ENCODE peak calls at places on chromosomes 4 and X, in ten cellular contexts. One of them, this sample, is unnamed.

GRCh38 chr4:152165146-152165545 is 370.7 kb downstream of the FBXW7 start:
- DNase-seq in non-pigmented ciliary epithelial cell: no peak
- DNase-seq in A172: no peak
- DNase-seq in caudate nucleus: no peak
- DNase-seq in COLO829: no peak
- DNase-seq in NCI-H1694: no peak
- DNase-seq in RPMI7951: peak; percentile 28
- DNase-seq in T-helper 2 cell: no peak
- DNase-seq in stimulated activated naive CD4-positive, alpha-beta T cell treated with Interleukin-2 at 50 U/mL for 16 hours: no peak
- DNase-seq in anterior cingulate cortex: no peak
- DNase-seq in this sample: no peak

GRCh38 chr4:2482693-2483092 is 13.8 kb downstream of the RNF4 start:
- DNase-seq in non-pigmented ciliary epithelial cell: no peak
- DNase-seq in A172: no peak
- DNase-seq in caudate nucleus: no peak
- DNase-seq in COLO829: no peak
- DNase-seq in NCI-H1694: no peak
- DNase-seq in RPMI7951: no peak
- DNase-seq in T-helper 2 cell: no peak
- DNase-seq in stimulated activated naive CD4-positive, alpha-beta T cell treated with Interleukin-2 at 50 U/mL for 16 hours: no peak
- DNase-seq in anterior cingulate cortex: peak; percentile 58
- DNase-seq in this sample: no peak

GRCh38 chr4:99927566-99927965 is 18.9 kb downstream of the DNAJB14 start:
- DNase-seq in non-pigmented ciliary epithelial cell: no peak
- DNase-seq in A172: no peak
- DNase-seq in caudate nucleus: no peak
- DNase-seq in COLO829: no peak
- DNase-seq in NCI-H1694: no peak
- DNase-seq in RPMI7951: no peak
- DNase-seq in T-helper 2 cell: no peak
- DNase-seq in stimulated activated naive CD4-positive, alpha-beta T cell treated with Interleukin-2 at 50 U/mL for 16 hours: no peak
- DNase-seq in anterior cingulate cortex: no peak
- DNase-seq in this sample: no peak

GRCh38 chrX:37871626-37872302 is 24.4 kb upstream of the DYNLT3 start:
- DNase-seq in non-pigmented ciliary epithelial cell: peak; percentile 78
- DNase-seq in A172: peak; percentile 88
- DNase-seq in caudate nucleus: no peak
- DNase-seq in COLO829: peak; percentile 60
- DNase-seq in NCI-H1694: no peak
- DNase-seq in RPMI7951: peak; percentile 91
- DNase-seq in T-helper 2 cell: no peak
- DNase-seq in stimulated activated naive CD4-positive, alpha-beta T cell treated with Interleukin-2 at 50 U/mL for 16 hours: no peak
- DNase-seq in anterior cingulate cortex: peak; percentile 1
- DNase-seq in this sample: no peak

GRCh38 chr4:182960228-182960627 is 43.0 kb upstream of the DCTD start:
- DNase-seq in non-pigmented ciliary epithelial cell: no peak
- DNase-seq in A172: no peak
- DNase-seq in caudate nucleus: no peak
- DNase-seq in COLO829: no peak
- DNase-seq in NCI-H1694: no peak
- DNase-seq in RPMI7951: no peak
- DNase-seq in T-helper 2 cell: no peak
- DNase-seq in stimulated activated naive CD4-positive, alpha-beta T cell treated with Interleukin-2 at 50 U/mL for 16 hours: no peak
- DNase-seq in anterior cingulate cortex: no peak
- DNase-seq in this sample: no peak

GRCh38 chr4:38691251-38692008 is 27.4 kb downstream of the KLF3 start:
- DNase-seq in non-pigmented ciliary epithelial cell: peak; percentile 58
- DNase-seq in A172: no peak
- DNase-seq in caudate nucleus: no peak
- DNase-seq in COLO829: no peak
- DNase-seq in NCI-H1694: no peak
- DNase-seq in RPMI7951: no peak
- DNase-seq in T-helper 2 cell: no peak
- DNase-seq in stimulated activated naive CD4-positive, alpha-beta T cell treated with Interleukin-2 at 50 U/mL for 16 hours: no peak
- DNase-seq in anterior cingulate cortex: no peak
- DNase-seq in this sample: no peak

GRCh38 chr4:5033266-5033945 is 14.1 kb upstream of the CYTL1 start:
- DNase-seq in non-pigmented ciliary epithelial cell: no peak
- DNase-seq in A172: no peak
- DNase-seq in caudate nucleus: no peak
- DNase-seq in COLO829: no peak
- DNase-seq in NCI-H1694: no peak
- DNase-seq in RPMI7951: peak; percentile 73
- DNase-seq in T-helper 2 cell: no peak
- DNase-seq in stimulated activated naive CD4-positive, alpha-beta T cell treated with Interleukin-2 at 50 U/mL for 16 hours: no peak
- DNase-seq in anterior cingulate cortex: no peak
- DNase-seq in this sample: no peak

GRCh38 chr4:47704693-47705325 is 133.1 kb downstream of the CORIN start:
- DNase-seq in non-pigmented ciliary epithelial cell: no peak
- DNase-seq in A172: peak; percentile 27
- DNase-seq in caudate nucleus: no peak
- DNase-seq in COLO829: no peak
- DNase-seq in NCI-H1694: no peak
- DNase-seq in RPMI7951: peak; percentile 37
- DNase-seq in T-helper 2 cell: no peak
- DNase-seq in stimulated activated naive CD4-positive, alpha-beta T cell treated with Interleukin-2 at 50 U/mL for 16 hours: no peak
- DNase-seq in anterior cingulate cortex: no peak
- DNase-seq in this sample: peak; percentile 69

GRCh38 chr4:1899149-1900086 is 28.2 kb downstream of the NSD2 start:
- DNase-seq in non-pigmented ciliary epithelial cell: peak; percentile 36
- DNase-seq in A172: peak; percentile 69
- DNase-seq in caudate nucleus: peak; percentile 37
- DNase-seq in COLO829: peak; percentile 88
- DNase-seq in NCI-H1694: peak; percentile 21
- DNase-seq in RPMI7951: peak; percentile 65
- DNase-seq in T-helper 2 cell: peak; percentile 49
- DNase-seq in stimulated activated naive CD4-positive, alpha-beta T cell treated with Interleukin-2 at 50 U/mL for 16 hours: peak; percentile 59
- DNase-seq in anterior cingulate cortex: no peak
- DNase-seq in this sample: peak; percentile 83

GRCh38 chr4:14196141-14196540 is 568.6 kb upstream of the BOD1L1 start:
- DNase-seq in non-pigmented ciliary epithelial cell: no peak
- DNase-seq in A172: peak; percentile 69
- DNase-seq in caudate nucleus: no peak
- DNase-seq in COLO829: peak; percentile 8
- DNase-seq in NCI-H1694: no peak
- DNase-seq in RPMI7951: peak; percentile 63
- DNase-seq in T-helper 2 cell: no peak
- DNase-seq in stimulated activated naive CD4-positive, alpha-beta T cell treated with Interleukin-2 at 50 U/mL for 16 hours: no peak
- DNase-seq in anterior cingulate cortex: no peak
- DNase-seq in this sample: peak; percentile 60

GRCh38 chrX:153635788-153636668 is 11.0 kb upstream of the DUSP9 start:
- DNase-seq in non-pigmented ciliary epithelial cell: no peak
- DNase-seq in A172: peak; percentile 37
- DNase-seq in caudate nucleus: no peak
- DNase-seq in COLO829: peak; percentile 45
- DNase-seq in NCI-H1694: no peak
- DNase-seq in RPMI7951: peak; percentile 1
- DNase-seq in T-helper 2 cell: no peak
- DNase-seq in stimulated activated naive CD4-positive, alpha-beta T cell treated with Interleukin-2 at 50 U/mL for 16 hours: peak; percentile 16
- DNase-seq in anterior cingulate cortex: no peak
- DNase-seq in this sample: peak; percentile 66

GRCh38 chr4:20679946-20680345 is 20.3 kb upstream of the PACRGL start:
- DNase-seq in non-pigmented ciliary epithelial cell: no peak
- DNase-seq in A172: no peak
- DNase-seq in caudate nucleus: no peak
- DNase-seq in COLO829: no peak
- DNase-seq in NCI-H1694: no peak
- DNase-seq in RPMI7951: no peak
- DNase-seq in T-helper 2 cell: no peak
- DNase-seq in stimulated activated naive CD4-positive, alpha-beta T cell treated with Interleukin-2 at 50 U/mL for 16 hours: no peak
- DNase-seq in anterior cingulate cortex: no peak
- DNase-seq in this sample: no peak

GRCh38 chr4:188822698-188823097 is 683.5 kb downstream of the TRIML1 start:
- DNase-seq in non-pigmented ciliary epithelial cell: no peak
- DNase-seq in A172: peak; percentile 47
- DNase-seq in caudate nucleus: no peak
- DNase-seq in COLO829: no peak
- DNase-seq in NCI-H1694: no peak
- DNase-seq in RPMI7951: no peak
- DNase-seq in T-helper 2 cell: no peak
- DNase-seq in stimulated activated naive CD4-positive, alpha-beta T cell treated with Interleukin-2 at 50 U/mL for 16 hours: no peak
- DNase-seq in anterior cingulate cortex: no peak
- DNase-seq in this sample: peak; percentile 59

This sample was measured in ecto neural progenitor cell.